ENCODE peak calls at places on chromosomes 4 and X, in seven cellular contexts. A is AG10803, G is dorsolateral prefrontal cortex, E is ascending aorta, Z is ovary, L is A549, O is Panc1. M is an unnamed sample.

GRCh38 chrX:9189286-9189685 is 155.4 kb upstream of the FAM9B start:
- DNase-seq in A (no peak), G (no peak), E (no peak), Z (no peak), L (no peak), O (no peak), M (no peak)

GRCh38 chrX:35016051-35016450 is 73.5 kb downstream of the FAM47B start:
- DNase-seq in A (no peak), G (no peak), E (no peak), Z (no peak), L (no peak), O (no peak), M (no peak)

GRCh38 chr4:154727540-154727939 is 16.3 kb upstream of the LRAT start:
- DNase-seq in A (no peak), G (no peak), E (no peak), Z (no peak), L (no peak), O (no peak), M (no peak)

GRCh38 chrX:129597905-129598304 is 56.9 kb downstream of the APLN start:
- DNase-seq in A (no peak), G (no peak), E (no peak), Z (no peak), L (no peak), O (no peak), M (no peak)

GRCh38 chr4:54256491-54257167 is 27.5 kb downstream of the PDGFRA start:
- DNase-seq in A (no peak), G (no peak), E (no peak), Z (no peak), L (no peak), O (no peak), M (no peak)

GRCh38 chrX:139766545-139766983 is 58.6 kb upstream of the MCF2 start:
- DNase-seq in A (no peak), G (no peak), E (no peak), Z (no peak), L (no peak), O (no peak), M (no peak)

GRCh38 chr4:164357957-164358356 is 396.0 kb upstream of the SMIM31 start:
- DNase-seq in A (no peak), G (no peak), E (no peak), Z (no peak), L (no peak), O (no peak), M (no peak)

GRCh38 chrX:12319012-12319519 is 180.8 kb downstream of the FRMPD4 start:
- DNase-seq in A (peak; percentile 31), G (peak; percentile 10), E (no peak), Z (no peak), L (no peak), O (no peak), M (no peak)

GRCh38 chr4:48178931-48179330 is 44.9 kb upstream of the TXK start:
- DNase-seq in A (no peak), G (no peak), E (no peak), Z (no peak), L (no peak), O (no peak), M (no peak)

GRCh38 chr4:8182858-8183725 is 16.0 kb upstream of the SH3TC1 start:
- DNase-seq in A (peak; percentile 76), G (no peak), E (peak; percentile 74), Z (no peak), L (peak; percentile 53), O (no peak), M (no peak)

GRCh38 chr4:165410214-165410613 is 31.4 kb downstream of the CPE start:
- DNase-seq in A (no peak), G (no peak), E (no peak), Z (no peak), L (no peak), O (no peak), M (no peak)

GRCh38 chr4:108018038-108018883 is 28.6 kb downstream of the HADH start:
- DNase-seq in A (peak; percentile 77), G (peak; percentile 93), E (peak; percentile 91), Z (peak; percentile 78), L (peak; percentile 44), O (peak; percentile 36), M (peak; percentile 74)

GRCh38 chr4:145935253-145936141 is 3.1 kb downstream of the ZNF827 start:
- DNase-seq in A (no peak), G (peak; percentile 41), E (no peak), Z (peak; percentile 77), L (no peak), O (no peak), M (peak; percentile 57)

GRCh38 chrX:133588827-133589226 is 173.5 kb upstream of the GPC4 start:
- DNase-seq in A (no peak), G (no peak), E (no peak), Z (no peak), L (no peak), O (no peak), M (no peak)

GRCh38 chrX:7202206-7202605 is 54.3 kb upstream of the PUDP start:
- DNase-seq in A (no peak), G (no peak), E (no peak), Z (no peak), L (no peak), O (no peak), M (no peak)

GRCh38 chr4:28462766-28463165 is 1602.1 kb downstream of the STIM2 start:
- DNase-seq in A (no peak), G (no peak), E (no peak), Z (no peak), L (no peak), O (no peak), M (no peak)
- TF ChIP-seq CTCF in A (no peak), G (no peak), E (no peak), Z (no peak), L (no peak), O (no peak), M (no peak)

DNA sequence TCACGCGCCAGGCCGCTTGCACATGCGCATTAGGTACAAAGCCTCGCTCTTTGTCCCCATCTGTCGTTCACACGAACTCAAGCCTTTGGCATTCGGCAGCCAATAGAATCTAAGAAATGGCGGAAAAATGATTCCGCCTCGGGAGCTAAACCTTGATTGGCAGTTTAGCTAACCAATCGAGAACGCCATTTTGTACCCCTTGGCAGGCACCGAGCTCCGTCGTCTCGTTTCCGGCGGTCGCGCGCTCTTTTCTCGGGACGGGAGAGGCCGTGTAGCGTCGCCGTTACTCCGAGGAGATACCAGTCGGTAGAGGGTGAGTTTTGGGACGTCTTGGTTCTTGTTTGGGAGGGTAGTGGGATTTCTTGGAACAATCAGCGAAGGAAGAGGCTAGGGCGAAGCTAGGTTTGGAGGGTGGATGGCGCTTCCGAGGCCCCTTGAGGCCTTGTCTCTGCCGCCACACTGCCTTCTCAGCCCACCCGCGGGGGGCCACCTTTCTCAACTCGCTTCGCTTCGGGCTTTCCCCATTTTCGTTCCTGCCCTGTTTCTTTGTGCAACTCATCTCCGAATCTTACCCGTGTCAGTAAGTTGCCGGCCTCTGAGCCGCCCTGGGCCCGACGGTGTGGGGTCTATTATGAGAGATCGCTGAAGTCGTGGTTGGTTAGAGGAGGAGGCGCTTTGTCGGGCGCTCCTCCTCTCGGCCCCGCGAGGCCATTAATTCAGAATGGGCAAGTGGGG is at the start of gene NONO:
- DNase-seq in A (peak; percentile 99), G (peak; percentile 86), E (peak; percentile 91), Z (peak; percentile 84), L (peak; percentile 81), O (peak; percentile 93), M (peak; percentile 88)
- TF ChIP-seq CTCF in A (no peak), G (no peak), E (peak; percentile 11), Z (no peak), L (no peak), O (no peak), M (no peak)

DNA sequence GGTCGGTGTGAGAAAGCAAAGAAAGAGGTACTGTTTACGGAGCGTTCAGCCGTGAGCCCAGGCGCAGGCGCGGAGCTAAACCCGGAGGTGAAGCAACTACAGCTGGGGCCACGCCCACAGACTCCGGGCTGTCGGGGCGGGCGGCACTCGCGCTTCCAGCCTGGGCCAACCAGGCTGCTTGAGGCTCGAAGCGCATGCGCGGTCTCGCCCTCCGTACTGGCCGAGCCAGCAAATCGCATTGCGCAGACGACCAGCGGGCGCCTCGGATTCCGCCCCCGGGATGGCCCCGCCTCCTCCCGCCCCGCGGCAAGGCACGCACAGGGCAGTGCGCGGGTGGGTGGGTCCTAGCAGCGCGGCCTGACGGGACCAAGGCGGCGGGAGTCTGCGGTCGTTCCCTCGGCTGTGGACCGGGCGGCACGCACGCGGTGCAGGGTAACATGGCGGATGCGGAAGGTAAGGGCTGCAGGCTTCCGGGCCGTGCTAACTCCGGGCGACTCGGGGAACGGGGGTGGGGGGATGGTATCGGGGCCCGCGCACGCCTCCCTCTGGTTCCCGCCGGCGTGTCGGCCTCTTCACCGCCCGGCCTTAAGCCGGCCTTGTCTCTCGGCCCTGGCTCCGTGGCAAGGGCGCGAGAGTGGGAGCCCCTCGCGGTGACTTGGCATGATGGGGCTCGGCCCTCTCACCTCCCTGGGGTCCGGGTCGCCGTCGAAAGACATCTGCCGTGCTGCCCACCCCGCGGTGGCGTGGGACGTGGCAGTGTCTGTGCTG is at the start of gene DKC1:
- DNase-seq in A (peak; percentile 93), G (peak; percentile 92), E (peak; percentile 97), Z (peak; percentile 96), L (peak; percentile 80), O (peak; percentile 79), M (peak; percentile 92)
- TF ChIP-seq CTCF in A (no peak), G (no peak), E (peak; percentile 28), Z (no peak), L (no peak), O (peak; percentile 30), M (no peak)

GRCh38 chrX:48475774-48476577 is at the start of gene FTSJ1:
- DNase-seq in A (peak; percentile 94), G (peak; percentile 95), E (peak; percentile 94), Z (peak; percentile 87), L (peak; percentile 84), O (peak; percentile 67), M (peak; percentile 85)

GRCh38 chrX:48478806-48479205 is 2.8 kb downstream of the FTSJ1 start:
- DNase-seq in A (no peak), G (no peak), E (no peak), Z (no peak), L (no peak), O (no peak), M (no peak)

GRCh38 chrX:48480142-48480541 is 4.1 kb downstream of the FTSJ1 start:
- DNase-seq in A (no peak), G (no peak), E (no peak), Z (no peak), L (no peak), O (no peak), M (no peak)

GRCh38 chrX:48476919-48477318 is 920 bp downstream of the FTSJ1 start:
- DNase-seq in A (no peak), G (no peak), E (no peak), Z (no peak), L (no peak), O (no peak), M (no peak)

DNA sequence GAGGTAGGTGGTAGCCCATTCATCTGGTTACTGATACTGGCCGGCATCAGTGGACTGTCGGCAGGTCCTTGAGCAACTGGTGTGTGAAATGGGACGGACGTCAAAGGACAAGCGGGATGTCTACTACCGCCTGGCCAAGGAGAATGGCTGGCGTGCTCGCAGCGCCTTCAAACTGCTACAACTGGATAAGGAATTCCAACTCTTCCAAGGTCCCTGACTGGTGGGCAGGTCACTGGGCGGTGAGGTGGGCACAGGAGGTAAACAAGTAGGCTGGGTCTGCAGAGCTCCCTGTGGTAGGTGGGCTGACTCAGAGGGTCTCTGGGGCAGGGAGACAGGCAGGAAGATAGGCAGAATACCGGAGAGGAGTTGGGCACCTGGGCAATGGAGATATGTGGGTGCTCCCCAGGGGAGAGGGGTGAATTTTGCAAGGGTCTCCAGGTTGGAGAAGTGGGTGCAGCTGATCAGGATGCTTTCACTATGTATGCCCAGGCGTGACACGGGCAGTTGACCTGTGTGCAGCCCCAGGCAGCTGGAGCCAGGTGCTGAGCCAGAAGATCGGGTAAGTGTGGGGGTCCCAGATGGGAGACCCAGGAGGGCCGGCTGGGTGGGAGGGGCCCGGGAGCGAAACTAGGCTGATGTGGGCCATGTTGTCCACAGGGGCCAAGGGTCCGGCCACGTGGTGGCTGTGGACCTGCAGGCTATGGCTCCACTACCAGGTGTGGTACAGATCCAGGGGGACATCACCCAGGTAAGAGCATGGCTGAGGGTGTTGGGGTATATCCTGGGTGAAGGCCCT is 2.2 kb downstream of the FTSJ1 start:
- DNase-seq in A (no peak), G (no peak), E (no peak), Z (no peak), L (no peak), O (no peak), M (no peak)
- TF ChIP-seq CTCF in A (no peak), G (no peak), E (no peak), Z (no peak), L (no peak), O (no peak), M (no peak)